ENCODE peak calls at places on chromosomes 5 and 9, in five cellular contexts. One of them, this sample, is unnamed.
A peak's percentile ranks its signal among the peaks of the same experiment; 100 is the strongest.

GRCh38 chr5:143479394-143479793 is 75.9 kb upstream of the NR3C1 start:
- DNase-seq in K562: no peak
- DNase-seq in H1: no peak
- DNase-seq in HepG2: peak; percentile 60
- DNase-seq in GM12878: no peak
- DNase-seq in this sample: no peak

GRCh38 chr5:36396640-36397039 is 94.9 kb upstream of the RANBP3L start:
- DNase-seq in K562: no peak
- DNase-seq in GM12878: no peak
- DNase-seq in H1: no peak
- DNase-seq in HepG2: peak; percentile 35
- DNase-seq in this sample: no peak

GRCh38 chr9:128588581-128589233 is 36.3 kb downstream of the SPTAN1 start:
- DNase-seq in K562: no peak
- DNase-seq in H1: no peak
- DNase-seq in GM12878: no peak
- DNase-seq in HepG2: no peak
- DNase-seq in this sample: no peak

GRCh38 chr9:78958887-78959286 is 612.9 kb upstream of the TLE4 start:
- DNase-seq in HepG2: no peak
- DNase-seq in H1: no peak
- DNase-seq in GM12878: no peak
- DNase-seq in K562: no peak
- DNase-seq in this sample: peak; percentile 63

GRCh38 chr5:9490494-9491097 is 55.3 kb downstream of the SEMA5A start:
- DNase-seq in H1: no peak
- DNase-seq in GM12878: no peak
- DNase-seq in K562: no peak
- DNase-seq in HepG2: no peak
- DNase-seq in this sample: no peak

GRCh38 chr9:87578625-87579024 is 81.0 kb downstream of the DAPK1 start:
- DNase-seq in H1: no peak
- DNase-seq in GM12878: no peak
- DNase-seq in K562: no peak
- DNase-seq in HepG2: no peak
- DNase-seq in this sample: no peak

GRCh38 chr5:178664141-178664540 is 37.3 kb upstream of the CLK4 start:
- DNase-seq in GM12878: no peak
- DNase-seq in K562: no peak
- DNase-seq in HepG2: no peak
- DNase-seq in H1: no peak
- DNase-seq in this sample: no peak

GRCh38 chr9:82332018-82332773 is 343.6 kb downstream of the SPATA31D1 start:
- DNase-seq in H1: no peak
- DNase-seq in K562: no peak
- DNase-seq in GM12878: no peak
- DNase-seq in HepG2: no peak
- DNase-seq in this sample: no peak

GRCh38 chr5:145681686-145682085 is 153.5 kb downstream of the PRELID2 start:
- DNase-seq in HepG2: peak; percentile 83
- DNase-seq in K562: peak; percentile 78
- DNase-seq in GM12878: peak; percentile 32
- DNase-seq in H1: no peak
- DNase-seq in this sample: peak; percentile 79

GRCh38 chr5:67140413-67140812 is 56.2 kb downstream of the CD180 start:
- DNase-seq in HepG2: no peak
- DNase-seq in H1: no peak
- DNase-seq in GM12878: no peak
- DNase-seq in K562: no peak
- DNase-seq in this sample: no peak

GRCh38 chr9:34328500-34328982 is 527 bp downstream of the KIF24 start:
- DNase-seq in GM12878: peak; percentile 5
- DNase-seq in H1: no peak
- DNase-seq in HepG2: no peak
- DNase-seq in K562: no peak
- DNase-seq in this sample: peak; percentile 44

GRCh38 chr5:123448017-123448617 is 24.9 kb upstream of the CEP120 start:
- DNase-seq in HepG2: no peak
- DNase-seq in H1: no peak
- DNase-seq in GM12878: peak; percentile 81
- DNase-seq in K562: no peak
- DNase-seq in this sample: no peak

GRCh38 chr5:55241756-55242155 is 8.3 kb upstream of the CCNO start:
- DNase-seq in HepG2: no peak
- DNase-seq in GM12878: no peak
- DNase-seq in K562: no peak
- DNase-seq in H1: no peak
- DNase-seq in this sample: peak; percentile 22

GRCh38 chr5:132190161-132190817 is 37.4 kb downstream of the P4HA2 start:
- DNase-seq in HepG2: peak; percentile 76
- DNase-seq in GM12878: no peak
- DNase-seq in H1: no peak
- DNase-seq in K562: peak; percentile 71
- DNase-seq in this sample: peak; percentile 91

GRCh38 chr9:75185585-75186170 is 97.4 kb downstream of the OSTF1 start:
- DNase-seq in H1: no peak
- DNase-seq in GM12878: no peak
- DNase-seq in HepG2: peak; percentile 16
- DNase-seq in K562: peak; percentile 13
- DNase-seq in this sample: peak; percentile 76

GRCh38 chr5:2748180-2748840 is 3.2 kb downstream of the IRX2 start:
- DNase-seq in K562: no peak
- DNase-seq in H1: no peak
- DNase-seq in HepG2: no peak
- DNase-seq in GM12878: no peak
- DNase-seq in this sample: peak; percentile 19

GRCh38 chr5:113215401-113216060 is 219.3 kb downstream of the TSSK1B start:
- DNase-seq in H1: no peak
- DNase-seq in GM12878: no peak
- DNase-seq in HepG2: no peak
- DNase-seq in K562: no peak
- DNase-seq in this sample: no peak

GRCh38 chr9:120348951-120349429 is 231.0 kb downstream of the CDK5RAP2 start:
- DNase-seq in K562: peak; percentile 42
- DNase-seq in GM12878: no peak
- DNase-seq in HepG2: peak; percentile 44
- DNase-seq in H1: peak; percentile 47
- DNase-seq in this sample: peak; percentile 88

GRCh38 chr5:93022770-93023169 is 558.2 kb downstream of the NR2F1-AS1 start:
- DNase-seq in K562: no peak
- DNase-seq in HepG2: no peak
- DNase-seq in H1: no peak
- DNase-seq in GM12878: no peak
- DNase-seq in this sample: no peak

GRCh38 chr9:113463418-113464285 is at the start of gene RGS3:
- DNase-seq in HepG2: peak; percentile 66
- DNase-seq in K562: peak; percentile 57
- DNase-seq in GM12878: no peak
- DNase-seq in H1: peak; percentile 34
- DNase-seq in this sample: peak; percentile 96

GRCh38 chr5:58459860-58460726 is at the start of gene PLK2:
- DNase-seq in GM12878: no peak
- DNase-seq in H1: peak; percentile 61
- DNase-seq in K562: no peak
- DNase-seq in HepG2: peak; percentile 52
- DNase-seq in this sample: peak; percentile 76
- TF ChIP-seq POLR2AphosphoS5 in GM12878: peak; percentile 82
- TF ChIP-seq POLR2AphosphoS5 in H1: peak; percentile 95
- TF ChIP-seq POLR2AphosphoS5 in K562: no peak
- TF ChIP-seq POLR2AphosphoS5 in HepG2: peak; percentile 94
- TF ChIP-seq POLR2AphosphoS5 in this sample: peak; percentile 94

DNA sequence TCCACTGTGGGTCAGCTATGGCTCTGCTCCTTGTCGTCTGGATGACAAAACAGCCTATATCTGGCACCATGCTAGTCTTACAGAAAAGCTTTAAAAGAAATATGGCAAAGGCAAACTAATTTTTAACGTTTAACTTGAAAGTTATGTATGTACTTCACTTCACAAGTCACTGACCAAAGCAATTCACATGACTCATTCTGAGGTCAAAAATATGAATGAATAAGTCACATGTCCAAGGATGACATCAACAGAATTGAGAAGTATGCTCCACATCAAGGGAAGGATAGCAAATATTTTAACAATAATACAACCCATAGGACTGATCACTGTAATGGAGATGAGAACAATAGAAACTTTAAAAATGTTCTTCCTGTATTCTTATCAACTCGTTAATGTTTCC is 1072.6 kb upstream of the NUDT12 start:
- DNase-seq in H1: no peak
- DNase-seq in HepG2: no peak
- DNase-seq in K562: no peak
- DNase-seq in GM12878: no peak
- DNase-seq in this sample: no peak
- TF ChIP-seq CREB1 in H1: no peak
- TF ChIP-seq CREB1 in HepG2: no peak
- TF ChIP-seq CREB1 in K562: no peak
- TF ChIP-seq CREB1 in GM12878: no peak
- TF ChIP-seq CREB1 in this sample: no peak

DNA sequence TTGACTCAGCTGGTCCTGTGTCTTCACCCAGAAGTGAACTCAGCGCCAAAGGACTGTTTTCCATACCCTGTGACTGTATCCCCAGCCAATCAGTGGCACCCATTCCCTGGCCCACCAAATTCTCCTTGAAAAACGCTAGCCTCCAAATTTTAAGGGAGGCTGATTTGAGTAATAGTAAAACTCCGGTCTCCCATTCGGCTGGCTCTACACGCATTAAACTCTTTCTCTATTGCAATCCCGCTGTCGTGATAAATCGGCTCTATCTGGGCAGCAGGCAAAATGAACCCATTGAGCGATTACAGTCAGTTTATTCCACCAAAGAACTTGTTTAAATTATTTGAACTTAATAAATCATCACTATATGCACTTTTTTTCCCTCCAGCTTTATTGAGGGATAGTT is 55.9 kb upstream of the PPP1R26 start:
- DNase-seq in GM12878: no peak
- DNase-seq in H1: no peak
- DNase-seq in K562: peak; percentile 3
- DNase-seq in HepG2: no peak
- DNase-seq in this sample: no peak
- TF ChIP-seq CTCF in GM12878: no peak
- TF ChIP-seq CTCF in H1: no peak
- TF ChIP-seq CTCF in K562: no peak
- TF ChIP-seq CTCF in HepG2: no peak
- TF ChIP-seq CTCF in this sample: no peak

GRCh38 chr9:95003694-95004451 is 277.4 kb downstream of the AOPEP start:
- DNase-seq in H1: no peak
- DNase-seq in GM12878: no peak
- DNase-seq in HepG2: peak; percentile 36
- DNase-seq in K562: peak; percentile 55
- DNase-seq in this sample: peak; percentile 68
- TF ChIP-seq POLR2AphosphoS5 in H1: no peak
- TF ChIP-seq POLR2AphosphoS5 in GM12878: no peak
- TF ChIP-seq POLR2AphosphoS5 in HepG2: no peak
- TF ChIP-seq POLR2AphosphoS5 in K562: no peak
- TF ChIP-seq POLR2AphosphoS5 in this sample: no peak

GRCh38 chr9:37491939-37492338 is 6.2 kb downstream of the POLR1E start:
- DNase-seq in H1: no peak
- DNase-seq in K562: peak; percentile 6
- DNase-seq in HepG2: no peak
- DNase-seq in GM12878: no peak
- DNase-seq in this sample: no peak

GRCh38 chr9:37486256-37486615 is 488 bp downstream of the POLR1E start:
- DNase-seq in H1: no peak
- DNase-seq in GM12878: no peak
- DNase-seq in HepG2: no peak
- DNase-seq in K562: peak; percentile 67
- DNase-seq in this sample: no peak

GRCh38 chr9:37485389-37486255 is at the start of gene POLR1E:
- DNase-seq in H1: peak; percentile 91
- DNase-seq in K562: peak; percentile 100
- DNase-seq in HepG2: peak; percentile 92
- DNase-seq in GM12878: peak; percentile 85
- DNase-seq in this sample: peak; percentile 98

GRCh38 chr9:37486616-37487544 is 1.1 kb downstream of the POLR1E start:
- DNase-seq in K562: peak; percentile 22
- DNase-seq in HepG2: no peak
- DNase-seq in H1: no peak
- DNase-seq in GM12878: no peak
- DNase-seq in this sample: no peak
- TF ChIP-seq CREB1 in K562: no peak
- TF ChIP-seq CREB1 in HepG2: no peak
- TF ChIP-seq CREB1 in H1: no peak
- TF ChIP-seq CREB1 in GM12878: no peak
- TF ChIP-seq CREB1 in this sample: no peak

This sample was measured in GM23338.